ENCODE peak calls at places on chromosome 7, in eight cellular contexts. T is stomach, Z is brain microvascular endothelial cell, M is substantia nigra, I is tibial artery, H is aorta, B is AG04450, J is dorsolateral prefrontal cortex. U is an unnamed sample.

GRCh38 chr7:97845622-97846203 is 26.5 kb downstream of the ASNS start:
- DNase-seq in B (no peak), T (no peak), J (no peak), Z (peak), I (no peak), H (no peak), M (no peak), U (no peak)

GRCh38 chr7:5779108-5779507 is 2.4 kb downstream of the RNF216 start:
- DNase-seq in Z (no peak), H (no peak), B (no peak), J (no peak), I (no peak), M (no peak), T (no peak), U (no peak)

GRCh38 chr7:157713591-157713990 is 376.8 kb downstream of the DNAJB6 start:
- DNase-seq in Z (no peak), M (no peak), B (no peak), H (no peak), I (no peak), T (no peak), J (no peak), U (no peak)

GRCh38 chr7:69434350-69434749 is 163.9 kb upstream of the AUTS2 start:
- DNase-seq in M (no peak), I (no peak), T (no peak), B (no peak), J (no peak), Z (no peak), H (no peak), U (no peak)

GRCh38 chr7:158919686-158920085 is 63.3 kb downstream of the DYNC2I1 start:
- DNase-seq in T (no peak), Z (no peak), I (no peak), B (no peak), J (no peak), M (no peak), H (no peak), U (no peak)

GRCh38 chr7:46908770-46909169 is 673.1 kb downstream of the TNS3 start:
- DNase-seq in Z (peak), I (no peak), H (no peak), M (no peak), B (peak), T (no peak), J (no peak), U (no peak)

GRCh38 chr7:96217147-96217546 is 104.8 kb downstream of the SLC25A13 start:
- DNase-seq in J (no peak), M (no peak), Z (no peak), H (no peak), B (no peak), T (no peak), I (no peak), U (no peak)

GRCh38 chr7:90580051-90580450 is 16.1 kb upstream of the CDK14 start:
- DNase-seq in B (no peak), J (no peak), H (no peak), T (no peak), I (no peak), Z (no peak), M (no peak), U (no peak)

GRCh38 chr7:157895520-157896375 is 558.9 kb downstream of the DNAJB6 start:
- DNase-seq in Z (no peak), J (no peak), H (no peak), B (no peak), T (no peak), I (peak), M (no peak), U (no peak)

GRCh38 chr7:78226059-78226658 is 427.6 kb downstream of the PHTF2 start:
- DNase-seq in T (peak), J (peak), Z (no peak), I (no peak), H (peak), B (no peak), M (no peak), U (peak)

GRCh38 chr7:49523870-49524269 is 249.6 kb upstream of the VWC2 start:
- DNase-seq in J (no peak), M (no peak), B (no peak), H (no peak), T (no peak), I (no peak), Z (no peak), U (no peak)

DNA sequence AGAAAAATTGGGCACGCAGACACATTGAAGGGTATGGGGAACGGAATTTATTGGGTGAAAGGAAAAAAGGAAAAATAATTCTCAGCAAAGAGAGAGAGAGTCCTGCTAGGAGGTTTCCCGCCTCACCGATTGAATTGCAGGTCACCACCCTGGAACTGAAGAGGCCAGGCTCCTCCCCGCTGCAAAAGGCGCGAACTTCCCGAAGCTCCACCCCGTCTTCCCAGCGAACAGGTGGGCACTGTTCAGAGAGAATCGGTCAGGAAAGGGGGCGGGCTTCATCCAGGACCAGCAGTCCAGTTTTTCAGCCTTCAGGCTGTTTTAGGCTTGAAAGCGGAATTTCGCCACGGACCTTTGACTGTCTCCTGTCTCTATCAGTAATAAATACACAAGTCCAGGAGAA is 27.3 kb upstream of the CADPS2 start:
- DNase-seq in J (no peak), T (no peak), M (no peak), H (no peak), B (no peak), Z (no peak), I (no peak), U (no peak)
- H3K27ac ChIP-seq in J (no peak), T (no peak), M (no peak), H (no peak), B (no peak), Z (no peak), I (no peak), U (no peak)

GRCh38 chr7:84144935-84145334 is 49.7 kb downstream of the SEMA3A start:
- DNase-seq in M (no peak), Z (no peak), I (no peak), J (no peak), T (no peak), H (no peak), B (no peak), U (no peak)
- H3K27ac ChIP-seq in M (no peak), Z (no peak), I (no peak), J (no peak), T (no peak), H (no peak), B (no peak), U (no peak)

GRCh38 chr7:139623518-139623917 is 100.0 kb downstream of the CLEC2L start:
- DNase-seq in M (no peak), T (no peak), J (no peak), H (no peak), B (no peak), Z (no peak), I (no peak), U (no peak)

GRCh38 chr7:139629392-139630082 is 106.1 kb downstream of the CLEC2L start:
- DNase-seq in I (no peak), J (no peak), T (no peak), B (no peak), Z (no peak), M (no peak), H (no peak), U (no peak)

GRCh38 chr7:139631520-139632031 is 108.1 kb downstream of the CLEC2L start:
- DNase-seq in I (no peak), T (no peak), M (no peak), J (no peak), Z (no peak), H (no peak), B (no peak), U (no peak)

GRCh38 chr7:139630643-139631519 is 107.4 kb downstream of the CLEC2L start:
- DNase-seq in B (no peak), T (no peak), I (no peak), J (no peak), Z (no peak), H (no peak), M (no peak), U (no peak)

DNA sequence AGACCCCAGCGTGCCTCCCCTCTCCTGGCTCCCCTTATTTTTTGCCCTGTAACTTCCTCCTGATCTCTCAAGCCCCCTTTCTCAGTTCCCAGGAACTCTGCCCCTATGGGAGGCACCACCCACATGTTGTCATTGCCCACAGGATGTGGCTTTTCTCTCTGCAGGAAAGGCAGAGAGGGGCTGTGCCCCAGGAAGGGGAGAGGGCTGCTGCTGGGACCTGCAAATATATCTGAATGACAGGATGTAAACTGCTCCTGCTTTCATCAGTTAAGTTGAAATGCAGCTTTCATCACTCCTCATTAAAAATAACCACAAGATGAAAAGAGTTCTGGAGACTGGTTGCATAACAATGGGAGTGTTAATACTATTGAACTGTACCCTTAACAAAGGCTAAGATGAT is 103.3 kb downstream of the CLEC2L start:
- DNase-seq in T (no peak), I (no peak), J (no peak), M (no peak), H (no peak), Z (no peak), B (no peak), U (no peak)
- H3K27ac ChIP-seq in T (no peak), I (no peak), J (no peak), M (no peak), H (no peak), Z (no peak), B (no peak), U (no peak)

GRCh38 chr7:92697414-92697813 is 107.2 kb upstream of the FAM133B start:
- DNase-seq in H (no peak), B (no peak), J (no peak), M (no peak), I (no peak), Z (no peak), T (no peak), U (no peak)
- H3K27ac ChIP-seq in H (no peak), B (no peak), J (peak), M (no peak), I (peak), Z (peak), T (peak), U (peak)

GRCh38 chr7:138755331-138755747 is 42.5 kb upstream of the TMEM213 start:
- DNase-seq in Z (no peak), I (no peak), B (no peak), H (no peak), M (no peak), T (no peak), J (no peak), U (no peak)
- H3K27ac ChIP-seq in Z (no peak), I (no peak), B (no peak), H (no peak), M (no peak), T (no peak), J (no peak), U (no peak)

GRCh38 chr7:92058040-92058439 is 76.2 kb downstream of the CYP51A1 start:
- DNase-seq in Z (no peak), I (no peak), J (no peak), M (no peak), B (no peak), H (no peak), T (no peak), U (no peak)

GRCh38 chr7:92056276-92056675 is 78.0 kb downstream of the CYP51A1 start:
- DNase-seq in M (no peak), I (no peak), B (no peak), J (no peak), Z (no peak), T (no peak), H (no peak), U (no peak)

GRCh38 chr7:92061154-92061553 is 73.1 kb downstream of the CYP51A1 start:
- DNase-seq in T (no peak), B (no peak), M (no peak), J (no peak), Z (no peak), I (no peak), H (no peak), U (no peak)

GRCh38 chr7:92058899-92059298 is 75.4 kb downstream of the CYP51A1 start:
- DNase-seq in M (no peak), H (no peak), Z (no peak), B (no peak), J (no peak), I (no peak), T (no peak), U (no peak)

DNA sequence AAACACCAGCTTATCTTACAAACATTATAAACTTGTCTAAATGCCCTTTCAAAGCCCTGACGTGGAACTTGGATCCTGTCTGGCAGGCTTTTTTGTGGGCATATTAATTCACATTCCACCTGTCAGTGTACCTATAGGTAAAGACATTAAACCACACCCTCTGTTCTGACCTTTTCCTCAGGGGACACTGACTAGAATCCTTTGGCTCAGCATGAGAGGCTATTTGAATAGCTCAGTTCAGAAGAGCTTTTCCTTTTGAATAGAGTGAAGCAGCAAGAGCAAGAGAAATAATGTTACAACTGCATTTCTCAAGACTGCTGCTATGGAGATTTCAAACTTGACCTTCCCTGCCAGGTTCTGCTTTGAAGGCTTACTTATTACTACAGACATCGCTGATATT is 76.9 kb downstream of the CYP51A1 start:
- DNase-seq in J (no peak), B (no peak), I (no peak), Z (no peak), H (no peak), T (peak), M (no peak), U (no peak)
- H3K27ac ChIP-seq in J (no peak), B (no peak), I (no peak), Z (no peak), H (no peak), T (peak), M (no peak), U (no peak)

GRCh38 chr7:33039905-33040292 is 22.7 kb downstream of the NT5C3A start:
- DNase-seq in T (no peak), B (no peak), H (no peak), I (no peak), Z (no peak), J (no peak), M (no peak), U (no peak)
- H3K27ac ChIP-seq in T (peak), B (no peak), H (no peak), I (peak), Z (peak), J (no peak), M (no peak), U (no peak)

GRCh38 chr7:38858281-38858884 is 50.6 kb downstream of the VPS41 start:
- DNase-seq in B (peak), I (no peak), J (no peak), T (no peak), M (no peak), H (no peak), Z (peak), U (no peak)
- H3K27ac ChIP-seq in B (no peak), I (no peak), J (no peak), T (no peak), M (no peak), H (no peak), Z (peak), U (no peak)

GRCh38 chr7:128862571-128863432 is at the start of gene ATP6V1F:
- DNase-seq in J (peak), M (peak), I (peak), B (peak), Z (peak), T (peak), H (peak), U (peak)

GRCh38 chr7:128860158-128861073 is 2.2 kb upstream of the ATP6V1F start:
- DNase-seq in H (no peak), M (no peak), I (no peak), Z (no peak), B (peak), J (no peak), T (no peak), U (no peak)

GRCh38 chr7:128859232-128860157 is 3.2 kb upstream of the ATP6V1F start:
- DNase-seq in T (peak), M (no peak), H (no peak), Z (no peak), I (no peak), J (no peak), B (no peak), U (no peak)

GRCh38 chr7:128863433-128863989 is 855 bp downstream of the ATP6V1F start:
- DNase-seq in I (no peak), M (no peak), H (no peak), J (no peak), B (peak), Z (peak), T (peak), U (no peak)

GRCh38 chr7:128861957-128862570 is 592 bp upstream of the ATP6V1F start:
- DNase-seq in M (no peak), B (no peak), I (no peak), Z (no peak), H (no peak), J (no peak), T (no peak), U (no peak)
- H3K27ac ChIP-seq in M (peak), B (peak), I (peak), Z (peak), H (no peak), J (peak), T (peak), U (peak)

GRCh38 chr7:25963733-25964132 is 188.3 kb upstream of the NFE2L3 start:
- DNase-seq in B (no peak), J (no peak), Z (no peak), H (no peak), I (no peak), M (no peak), T (peak), U (no peak)
- H3K27ac ChIP-seq in B (no peak), J (no peak), Z (no peak), H (no peak), I (no peak), M (no peak), T (no peak), U (no peak)